ENCODE peak calls at places on chromosomes 1 and 21, in seven cellular contexts. B is A673, Z is ovary, N is lung, L is neural crest cell, S is suprapubic skin, H is MCF 10A. K is an unnamed sample.

GRCh38 chr1:39507230-39507928 is 15.9 kb downstream of the BMP8A start:
- DNase-seq in B (peak), Z (peak), N (no peak), L (no peak), S (no peak), H (no peak), K (peak)

GRCh38 chr1:156368889-156369684 is at the start of gene RHBG:
- DNase-seq in B (no peak), Z (peak), N (peak), L (no peak), S (no peak), H (peak), K (peak)

GRCh38 chr1:3598522-3599285 is 12.6 kb downstream of the MEGF6 start:
- DNase-seq in B (no peak), Z (no peak), N (no peak), L (no peak), S (no peak), H (no peak), K (no peak)

GRCh38 chr21:46393941-46394818 is 64.5 kb upstream of the DIP2A start:
- DNase-seq in B (no peak), Z (no peak), N (no peak), L (no peak), S (no peak), H (no peak), K (no peak)

GRCh38 chr21:45532826-45533730 is 9.2 kb downstream of the SLC19A1 start:
- DNase-seq in B (no peak), Z (peak), N (no peak), L (no peak), S (peak), H (no peak), K (peak)

GRCh38 chr1:51534447-51534846 is 15.4 kb upstream of the EPS15 start:
- DNase-seq in B (no peak), Z (no peak), N (no peak), L (no peak), S (no peak), H (no peak), K (no peak)

GRCh38 chr1:29450591-29450990 is 214.3 kb downstream of the PTPRU start:
- DNase-seq in B (no peak), Z (no peak), N (no peak), L (no peak), S (no peak), H (no peak), K (no peak)

GRCh38 chr1:56803561-56804156 is 15.5 kb downstream of the FYB2 start:
- DNase-seq in B (peak), Z (no peak), N (no peak), L (peak), S (no peak), H (peak), K (peak)

GRCh38 chr1:201637282-201638076 is 98.6 kb downstream of the NAV1 start:
- DNase-seq in B (peak), Z (no peak), N (no peak), L (no peak), S (no peak), H (no peak), K (no peak)

GRCh38 chr1:10681296-10682113 is 114.9 kb downstream of the CASZ1 start:
- DNase-seq in B (no peak), Z (no peak), N (no peak), L (no peak), S (no peak), H (no peak), K (no peak)

GRCh38 chr1:14613915-14614314 is 15.4 kb downstream of the KAZN start:
- DNase-seq in B (no peak), Z (no peak), N (no peak), L (no peak), S (no peak), H (no peak), K (no peak)

GRCh38 chr1:32606972-32607371 is 43.4 kb downstream of the ZBTB8OS start:
- DNase-seq in B (no peak), Z (no peak), N (no peak), L (no peak), S (no peak), H (no peak), K (no peak)

GRCh38 chr1:205062319-205062718 is 19.3 kb downstream of the CNTN2 start:
- DNase-seq in B (no peak), Z (no peak), N (no peak), L (no peak), S (no peak), H (no peak), K (no peak)

GRCh38 chr1:58815680-58816071 is 31.8 kb upstream of the JUN start:
- DNase-seq in B (no peak), Z (no peak), N (no peak), L (no peak), S (no peak), H (peak), K (peak)

GRCh38 chr21:45618846-45619485 is 24.6 kb upstream of the PCBP3 start:
- DNase-seq in B (no peak), Z (no peak), N (no peak), L (no peak), S (no peak), H (peak), K (no peak)

GRCh38 chr1:226438007-226438406 is 30.1 kb upstream of the PARP1 start:
- DNase-seq in B (peak), Z (no peak), N (no peak), L (no peak), S (no peak), H (peak), K (no peak)

GRCh38 chr1:246165826-246166709 is 341.0 kb downstream of the SMYD3 start:
- DNase-seq in B (no peak), Z (no peak), N (no peak), L (no peak), S (no peak), H (peak), K (no peak)

GRCh38 chr1:15178571-15179484 is 25.3 kb downstream of the TMEM51 start:
- DNase-seq in B (peak), Z (peak), N (no peak), L (no peak), S (no peak), H (peak), K (no peak)

GRCh38 chr1:20449736-20450311 is 36.2 kb downstream of the CAMK2N1 start:
- DNase-seq in B (peak), Z (no peak), N (no peak), L (no peak), S (no peak), H (no peak), K (no peak)

GRCh38 chr21:31557956-31558838 is 101.3 kb upstream of the SOD1 start:
- DNase-seq in B (peak), Z (peak), N (no peak), L (peak), S (no peak), H (peak), K (no peak)

GRCh38 chr1:52925571-52926005 is 1.5 kb upstream of the SCP2 start:
- DNase-seq in B (no peak), Z (peak), N (no peak), L (no peak), S (no peak), H (peak), K (peak)

GRCh38 chr21:39204134-39204533 is 20.9 kb upstream of the PSMG1 start:
- DNase-seq in B (no peak), Z (no peak), N (no peak), L (no peak), S (no peak), H (no peak), K (no peak)
- TF ChIP-seq CTCF in B (peak), Z (no peak), N (no peak), L (peak), S (peak), H (no peak), K (no peak)

DNA sequence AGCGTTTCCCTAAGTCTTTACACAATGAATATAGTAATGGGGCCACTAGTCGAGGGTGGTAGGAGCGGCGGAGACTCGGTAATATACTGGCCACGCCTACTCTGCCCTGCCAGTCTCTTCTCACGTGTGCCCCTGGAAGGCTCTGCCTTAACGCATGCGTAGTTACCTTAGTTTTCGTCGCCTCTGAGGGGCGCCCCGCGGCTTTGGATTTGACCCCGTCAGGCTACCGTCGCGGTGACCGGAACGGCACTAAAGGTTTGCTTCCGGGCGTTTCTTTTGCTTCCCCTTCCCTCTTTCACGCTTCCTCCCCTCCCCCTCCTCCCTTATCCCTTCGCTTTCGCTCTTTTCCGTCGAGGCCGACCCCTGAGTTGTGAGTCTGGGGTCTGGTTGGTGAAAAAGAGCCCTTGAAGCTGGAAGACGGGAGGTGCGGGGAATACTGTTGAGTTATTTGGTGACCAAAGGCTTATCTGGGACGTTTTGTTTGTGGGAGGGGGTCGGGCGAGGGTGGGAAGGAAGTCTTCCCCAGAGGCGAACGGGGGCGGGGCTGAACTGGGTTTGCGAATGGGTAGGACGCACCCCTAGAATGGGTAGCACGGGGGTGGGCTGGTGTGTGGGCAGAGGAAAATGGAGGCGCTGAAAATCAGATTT is at the start of gene SETDB1:
- DNase-seq in B (peak), Z (peak), N (peak), L (peak), S (peak), H (peak), K (peak)
- TF ChIP-seq CTCF in B (no peak), Z (no peak), N (no peak), L (no peak), S (no peak), H (no peak), K (no peak)

GRCh38 chr1:153678519-153679336 is at the start of gene NPR1:
- DNase-seq in B (peak), Z (peak), N (peak), L (no peak), S (peak), H (no peak), K (peak)

GRCh38 chr1:153677718-153678518 is 570 bp upstream of the NPR1 start:
- DNase-seq in B (peak), Z (peak), N (peak), L (peak), S (no peak), H (peak), K (peak)

GRCh38 chr1:153680120-153680403 is 1.6 kb downstream of the NPR1 start:
- DNase-seq in B (no peak), Z (no peak), N (no peak), L (no peak), S (no peak), H (no peak), K (no peak)

GRCh38 chr1:153682730-153683129 is 4.2 kb downstream of the NPR1 start:
- DNase-seq in B (no peak), Z (no peak), N (no peak), L (no peak), S (no peak), H (no peak), K (no peak)

GRCh38 chr1:153679337-153680119 is 1.0 kb downstream of the NPR1 start:
- DNase-seq in B (no peak), Z (peak), N (no peak), L (peak), S (no peak), H (no peak), K (no peak)
- TF ChIP-seq CTCF in B (peak), Z (no peak), N (no peak), L (peak), S (peak), H (no peak), K (peak)

DNA sequence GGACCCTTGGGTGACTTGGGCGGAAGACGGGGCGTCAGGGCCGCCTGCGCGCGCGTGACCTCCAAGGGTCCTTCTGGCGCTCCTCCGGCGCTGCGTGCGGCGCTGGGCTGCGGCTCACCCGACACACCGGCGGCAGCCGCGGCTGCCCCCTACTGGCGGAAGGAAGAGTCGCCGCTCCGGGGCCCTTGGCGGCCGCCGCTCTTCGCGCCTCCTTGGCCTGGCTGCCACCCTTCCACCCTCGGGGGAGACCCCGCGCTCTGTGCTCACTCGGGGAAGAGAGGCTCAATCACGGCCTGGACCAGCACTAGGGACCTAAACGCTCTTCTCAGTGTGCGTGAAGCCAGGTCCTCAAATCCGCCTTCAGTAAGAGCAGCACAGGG is 89.7 kb downstream of the DMRTA2 start:
- DNase-seq in B (peak), Z (peak), N (peak), L (peak), S (no peak), H (peak), K (peak)
- TF ChIP-seq CTCF in B (peak), Z (no peak), N (peak), L (peak), S (peak), H (peak), K (peak)

GRCh38 chr1:176863613-176864012 is 300.9 kb downstream of the ASTN1 start:
- DNase-seq in B (no peak), Z (no peak), N (no peak), L (no peak), S (no peak), H (peak), K (no peak)
- TF ChIP-seq CTCF in B (no peak), Z (no peak), N (no peak), L (no peak), S (no peak), H (no peak), K (no peak)

GRCh38 chr1:8878448-8879347 is at the start of gene ENO1:
- DNase-seq in B (peak), Z (peak), N (peak), L (peak), S (peak), H (peak), K (peak)

GRCh38 chr1:8883510-8883909 is 5.0 kb upstream of the ENO1 start:
- DNase-seq in B (peak), Z (no peak), N (no peak), L (no peak), S (no peak), H (no peak), K (no peak)

GRCh38 chr1:8876099-8876496 is 2.4 kb downstream of the ENO1 start:
- DNase-seq in B (no peak), Z (no peak), N (no peak), L (no peak), S (no peak), H (no peak), K (no peak)

GRCh38 chr1:8880068-8880676 is 1.7 kb upstream of the ENO1 start:
- DNase-seq in B (peak), Z (peak), N (peak), L (no peak), S (no peak), H (peak), K (peak)

GRCh38 chr1:8879348-8880067 is 1.0 kb upstream of the ENO1 start:
- DNase-seq in B (peak), Z (no peak), N (no peak), L (no peak), S (no peak), H (no peak), K (no peak)
- TF ChIP-seq CTCF in B (peak), Z (no peak), N (no peak), L (no peak), S (no peak), H (peak), K (no peak)

GRCh38 chr1:6279066-6279465 is 18.2 kb upstream of the GPR153 start:
- DNase-seq in B (no peak), Z (no peak), N (no peak), L (no peak), S (no peak), H (no peak), K (no peak)

GRCh38 chr1:6281511-6282402 is 20.9 kb upstream of the GPR153 start:
- DNase-seq in B (no peak), Z (no peak), N (no peak), L (no peak), S (no peak), H (no peak), K (no peak)

GRCh38 chr1:6279721-6280383 is 19.0 kb upstream of the GPR153 start:
- DNase-seq in B (no peak), Z (no peak), N (no peak), L (no peak), S (no peak), H (no peak), K (no peak)

GRCh38 chr1:6282577-6283270 is 21.8 kb upstream of the GPR153 start:
- DNase-seq in B (no peak), Z (no peak), N (no peak), L (no peak), S (no peak), H (no peak), K (no peak)

GRCh38 chr1:6280761-6281451 is 20.0 kb upstream of the GPR153 start:
- DNase-seq in B (no peak), Z (no peak), N (peak), L (peak), S (no peak), H (no peak), K (no peak)
- TF ChIP-seq CTCF in B (peak), Z (no peak), N (no peak), L (peak), S (no peak), H (peak), K (no peak)

DNA sequence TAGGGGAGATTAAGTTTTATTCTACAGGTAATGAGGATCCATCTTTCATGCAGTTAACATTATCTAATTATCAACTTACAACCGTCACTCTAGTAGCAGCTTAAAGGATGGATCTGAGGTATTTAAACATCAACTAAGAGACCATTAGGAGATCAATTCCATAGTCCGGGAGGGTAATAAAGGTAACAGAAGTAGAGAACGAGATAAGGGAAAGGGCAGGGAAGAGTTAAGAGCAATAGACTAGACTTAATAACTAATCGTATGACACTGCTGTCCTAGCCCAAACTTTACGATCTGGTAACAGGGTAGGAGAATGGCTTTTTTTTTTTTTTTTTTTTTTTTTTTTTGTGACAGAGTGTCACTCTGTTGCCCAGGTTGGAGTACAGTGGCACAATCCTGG is 19.5 kb upstream of the CCDC17 start:
- DNase-seq in B (no peak), Z (no peak), N (no peak), L (no peak), S (no peak), H (no peak), K (no peak)
- TF ChIP-seq CTCF in B (no peak), Z (no peak), N (no peak), L (no peak), S (no peak), H (no peak), K (no peak)